ENCODE peak calls at places on chromosomes 13 and 19, in eight cellular contexts. S, G, D, B, T, H, P and N are unnamed samples.

GRCh38 chr13:45162194-45162593 is 38.7 kb downstream of the KCTD4 start:
- DNase-seq in G (no peak), S (no peak), T (no peak), D (no peak), P (peak; percentile 44), H (no peak), B (no peak), N (no peak)

GRCh38 chr19:13954185-13954584 is 1.9 kb downstream of the DCAF15 start:
- DNase-seq in B (no peak), T (no peak), G (no peak), P (no peak), D (no peak), H (no peak), S (no peak), N (no peak)

GRCh38 chr19:1042689-1043511 is 3.0 kb downstream of the ABCA7 start:
- DNase-seq in B (no peak), H (peak; percentile 33), S (no peak), G (no peak), T (no peak), D (peak; percentile 76), P (no peak), N (no peak)

GRCh38 chr19:29202281-29202680 is 10.7 kb downstream of the UQCRFS1 start:
- DNase-seq in H (no peak), T (no peak), G (no peak), S (no peak), P (no peak), D (no peak), B (no peak), N (no peak)

GRCh38 chr13:88925954-88926353 is 1254.8 kb downstream of the SLITRK5 start:
- DNase-seq in T (no peak), D (no peak), S (no peak), G (peak; percentile 44), P (no peak), H (no peak), B (no peak), N (no peak)

GRCh38 chr13:49057176-49057575 is 81.5 kb downstream of the FNDC3A start:
- DNase-seq in G (no peak), P (no peak), T (no peak), S (no peak), H (no peak), D (no peak), B (no peak), N (no peak)

GRCh38 chr13:35744566-35745203 is 268.2 kb upstream of the MAB21L1 start:
- DNase-seq in G (no peak), S (no peak), P (peak; percentile 48), H (no peak), B (no peak), T (no peak), D (no peak), N (no peak)

GRCh38 chr13:110528911-110529310 is 32.6 kb downstream of the RAB20 start:
- DNase-seq in T (no peak), P (no peak), G (no peak), S (no peak), D (no peak), B (no peak), H (no peak), N (no peak)

GRCh38 chr19:23558541-23558940 is 128.5 kb downstream of the ZNF675 start:
- DNase-seq in P (no peak), G (no peak), S (no peak), T (no peak), B (no peak), H (no peak), D (no peak), N (no peak)

GRCh38 chr19:30799854-30800755 is 427.9 kb downstream of the ZNF536 start:
- DNase-seq in H (peak; percentile 38), S (no peak), T (no peak), D (peak; percentile 39), P (no peak), B (no peak), G (peak; percentile 79), N (no peak)

GRCh38 chr19:51921949-51922348 is 5.3 kb upstream of the ZNF613 start:
- DNase-seq in G (no peak), B (no peak), S (no peak), H (no peak), D (no peak), P (no peak), T (no peak), N (peak; percentile 5)

GRCh38 chr13:60431108-60431700 is 34.2 kb downstream of the TDRD3 start:
- DNase-seq in T (no peak), B (no peak), P (peak; percentile 58), H (no peak), G (no peak), S (peak; percentile 23), D (no peak), N (peak; percentile 77)

GRCh38 chr13:99275093-99275469 is 16.9 kb upstream of the GPR18 start:
- DNase-seq in S (peak; percentile 46), T (no peak), G (no peak), H (no peak), B (no peak), D (no peak), P (peak; percentile 92), N (peak; percentile 63)

GRCh38 chr13:55000043-55000442 is 1971.4 kb downstream of the OLFM4 start:
- DNase-seq in S (no peak), H (no peak), D (no peak), G (no peak), P (no peak), B (no peak), T (no peak), N (no peak)

GRCh38 chr19:7673995-7674667 is 2.8 kb upstream of the MCEMP1 start:
- DNase-seq in S (peak; percentile 77), B (no peak), P (peak; percentile 38), H (peak; percentile 86), T (peak; percentile 72), G (peak; percentile 81), D (peak; percentile 77), N (peak; percentile 80)

GRCh38 chr13:80084086-80084676 is 256.7 kb downstream of the SPRY2 start:
- DNase-seq in D (no peak), S (peak; percentile 79), B (no peak), G (no peak), P (peak; percentile 97), H (no peak), T (no peak), N (no peak)

GRCh38 chr13:75372923-75373841 is 108.8 kb downstream of the TBC1D4 start:
- DNase-seq in T (no peak), H (no peak), D (no peak), B (no peak), S (peak; percentile 21), G (no peak), P (no peak), N (no peak)

GRCh38 chr13:80901111-80902014 is 560.4 kb upstream of the SPRY2 start:
- DNase-seq in G (no peak), B (no peak), H (no peak), S (no peak), P (no peak), T (no peak), D (no peak), N (no peak)

GRCh38 chr19:12156254-12157058 is at the start of gene ZNF625:
- DNase-seq in B (peak; percentile 93), D (peak; percentile 83), P (peak; percentile 93), G (peak; percentile 93), S (peak; percentile 81), T (peak; percentile 92), H (peak; percentile 92), N (peak; percentile 87)

GRCh38 chr13:41587490-41587889 is 130.1 kb downstream of the RGCC start:
- DNase-seq in B (no peak), G (no peak), T (no peak), S (no peak), H (no peak), P (no peak), D (no peak), N (no peak)
- TF ChIP-seq CTCF in B (no peak), G (no peak), T (no peak), S (no peak), H (no peak), P (peak; percentile 3), D (no peak), N (no peak)

GRCh38 chr19:42440357-42441046 is 2.2 kb downstream of the CXCL17 start:
- DNase-seq in T (peak; percentile 84), D (peak; percentile 84), H (peak; percentile 84), S (peak; percentile 52), G (peak; percentile 88), B (no peak), P (peak; percentile 49), N (peak; percentile 80)

GRCh38 chr19:42443944-42444398 is 1.2 kb upstream of the CXCL17 start:
- DNase-seq in T (no peak), P (no peak), G (no peak), B (no peak), H (peak; percentile 48), S (no peak), D (no peak), N (no peak)

GRCh38 chr19:42445948-42446347 is 3.2 kb upstream of the CXCL17 start:
- DNase-seq in S (no peak), B (no peak), H (no peak), D (no peak), G (no peak), P (no peak), T (no peak), N (no peak)

GRCh38 chr19:42442833-42443232 is at the start of gene CXCL17:
- DNase-seq in T (no peak), H (no peak), D (no peak), B (no peak), G (no peak), S (no peak), P (no peak), N (no peak)

DNA sequence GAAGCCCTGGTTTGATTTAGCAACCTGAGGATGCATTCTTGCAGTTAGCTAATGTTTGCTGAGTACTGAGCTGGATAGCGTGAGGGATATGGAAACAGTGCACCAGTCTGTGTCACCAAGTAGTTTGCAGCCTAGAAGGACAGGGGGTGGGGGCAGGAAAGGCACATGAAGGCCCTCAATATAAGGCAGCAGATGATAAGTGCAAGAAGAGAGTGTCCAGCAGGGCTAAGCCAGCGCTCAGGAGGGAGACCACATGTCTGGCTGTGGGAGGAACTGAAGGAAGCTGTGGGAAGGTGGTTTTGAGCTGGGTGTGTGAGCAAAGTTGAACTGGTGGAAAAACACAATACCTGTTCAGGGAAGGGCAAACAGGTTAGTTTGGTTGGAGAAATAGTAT is 1.7 kb downstream of the CXCL17 start:
- DNase-seq in H (no peak), S (no peak), G (no peak), B (no peak), P (no peak), D (no peak), T (no peak), N (no peak)
- TF ChIP-seq CTCF in H (no peak), S (no peak), G (no peak), B (no peak), P (no peak), D (no peak), T (no peak), N (no peak)

DNA sequence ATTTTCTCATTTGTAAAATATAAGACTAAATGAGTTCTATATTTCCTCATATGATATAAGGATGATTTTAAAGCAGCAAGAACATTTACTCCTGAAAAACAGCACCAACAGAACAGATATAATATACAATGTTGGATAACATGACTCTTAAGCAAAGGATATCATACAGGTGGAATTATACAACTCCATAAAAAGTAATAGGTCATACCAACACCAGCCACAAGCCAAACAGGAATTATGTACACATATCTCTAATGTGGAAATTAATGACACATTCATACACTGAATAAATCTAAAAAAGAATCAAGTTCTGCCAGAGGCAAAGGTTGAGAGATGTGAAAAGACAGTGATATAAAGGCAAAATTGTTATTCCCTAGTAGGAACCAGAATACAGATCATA is 25.9 kb downstream of the INTS6 start:
- DNase-seq in S (no peak), G (no peak), D (no peak), T (no peak), H (no peak), B (no peak), P (no peak), N (no peak)
- TF ChIP-seq CTCF in S (no peak), G (no peak), D (no peak), T (no peak), H (no peak), B (no peak), P (no peak), N (no peak)

GRCh38 chr19:18999896-19000620 is 33.3 kb downstream of the SUGP2 start:
- DNase-seq in P (no peak), S (peak; percentile 10), T (no peak), H (no peak), B (no peak), D (no peak), G (no peak), N (no peak)
- TF ChIP-seq CTCF in P (peak; percentile 25), S (peak; percentile 28), T (no peak), H (no peak), B (no peak), D (no peak), G (no peak), N (no peak)